ENCODE peak calls at places on chromosomes 7 and 10, in four cellular contexts. A is stomach, T is right atrium auricular region, V is thoracic aorta. S is an unnamed sample. For H3K9me3, the result is how much of the 10 kb centered on the place peaks cover.

GRCh38 chr10:11007661-11008060 is 10.0 kb upstream of the CELF2 start:
- DNase-seq in A (no peak), T (no peak), V (no peak), S (no peak)

GRCh38 chr10:104293021-104293420 is 24.0 kb downstream of the GSTO2 start:
- DNase-seq in A (no peak), T (no peak), V (no peak), S (no peak)

GRCh38 chr7:117931314-117931713 is 58.1 kb upstream of the CTTNBP2 start:
- DNase-seq in A (no peak), T (no peak), V (no peak), S (no peak)

GRCh38 chr10:78424721-78425120 is 391.1 kb downstream of the RPS24 start:
- DNase-seq in A (no peak), T (no peak), V (no peak), S (no peak)

GRCh38 chr10:84269773-84270172 is 24.9 kb downstream of the RGR start:
- DNase-seq in A (no peak), T (no peak), V (no peak), S (no peak)

GRCh38 chr10:69631566-69631965 is 1.5 kb downstream of the FAM241B start:
- DNase-seq in A (peak), T (peak), V (no peak), S (no peak)

GRCh38 chr10:11895108-11895466 is 71.9 kb downstream of the PROSER2 start:
- DNase-seq in A (no peak), T (no peak), V (no peak), S (no peak)

GRCh38 chr7:122143376-122143750 is 686 bp downstream of the AASS start:
- DNase-seq in A (peak), T (peak), V (no peak), S (no peak)

GRCh38 chr10:42753126-42753506 is 29.5 kb upstream of the BMS1 start:
- DNase-seq in A (peak), T (peak), V (no peak), S (peak)

GRCh38 chr7:149261321-149261828 is 621 bp upstream of the ZNF783 start:
- DNase-seq in A (no peak), T (no peak), V (no peak), S (no peak)

GRCh38 chr10:110357252-110357780 is 52.6 kb upstream of the SMNDC1 start:
- DNase-seq in A (no peak), T (no peak), V (no peak), S (peak)

GRCh38 chr10:113854757-113855626 is 531 bp downstream of the NHLRC2 start:
- DNase-seq in A (peak), T (peak), V (no peak), S (peak)

GRCh38 chr7:65915921-65916657 is 43.2 kb downstream of the VKORC1L1 start:
- DNase-seq in A (no peak), T (no peak), V (no peak), S (no peak)

GRCh38 chr7:13879994-13880686 is 109.3 kb downstream of the ETV1 start:
- DNase-seq in A (no peak), T (no peak), V (no peak), S (no peak)

GRCh38 chr7:33425385-33425784 is 296.0 kb downstream of the BBS9 start:
- DNase-seq in A (no peak), T (no peak), V (no peak), S (no peak)

GRCh38 chr10:78312197-78313046 is 278.8 kb downstream of the RPS24 start:
- DNase-seq in A (no peak), T (peak), V (no peak), S (no peak)

GRCh38 chr7:12257582-12257981 is 46.5 kb downstream of the TMEM106B start:
- DNase-seq in A (no peak), T (no peak), V (no peak), S (no peak)

GRCh38 chr7:116843373-116843772 is 19.0 kb upstream of the CAPZA2 start:
- DNase-seq in A (no peak), T (no peak), V (no peak), S (no peak)

GRCh38 chr10:131638481-131639278 is 262.1 kb upstream of the PPP2R2D start:
- DNase-seq in A (no peak), T (no peak), V (no peak), S (no peak)

GRCh38 chr10:77139145-77139692 is 498.4 kb downstream of the KCNMA1 start:
- DNase-seq in A (no peak), T (no peak), V (no peak), S (no peak)

GRCh38 chr10:49194212-49194920 is 6.2 kb upstream of the TMEM273 start:
- DNase-seq in A (no peak), T (no peak), V (no peak), S (no peak)

GRCh38 chr7:22861576-22861975 is 38.9 kb upstream of the TOMM7 start:
- DNase-seq in A (no peak), T (no peak), V (no peak), S (no peak)

GRCh38 chr10:11177926-11178453 is 160.3 kb downstream of the CELF2 start:
- DNase-seq in A (no peak), T (no peak), V (no peak), S (no peak)

GRCh38 chr7:38232475-38233366 is 40.7 kb downstream of the TARP start:
- DNase-seq in A (peak), T (no peak), V (no peak), S (peak)

GRCh38 chr10:17430647-17431355 is 23.6 kb downstream of the ST8SIA6 start:
- DNase-seq in A (peak), T (peak), V (no peak), S (peak)

GRCh38 chr7:2621948-2622640 is 9.7 kb upstream of the TTYH3 start:
- DNase-seq in A (no peak), T (no peak), V (no peak), S (no peak)

GRCh38 chr7:150685219-150686029 is at the start of gene GIMAP2:
- DNase-seq in A (no peak), T (no peak), V (no peak), S (peak)

GRCh38 chr10:92846819-92847184 is 1.5 kb upstream of the EXOC6 start:
- DNase-seq in A (no peak), T (no peak), V (no peak), S (no peak)

DNA sequence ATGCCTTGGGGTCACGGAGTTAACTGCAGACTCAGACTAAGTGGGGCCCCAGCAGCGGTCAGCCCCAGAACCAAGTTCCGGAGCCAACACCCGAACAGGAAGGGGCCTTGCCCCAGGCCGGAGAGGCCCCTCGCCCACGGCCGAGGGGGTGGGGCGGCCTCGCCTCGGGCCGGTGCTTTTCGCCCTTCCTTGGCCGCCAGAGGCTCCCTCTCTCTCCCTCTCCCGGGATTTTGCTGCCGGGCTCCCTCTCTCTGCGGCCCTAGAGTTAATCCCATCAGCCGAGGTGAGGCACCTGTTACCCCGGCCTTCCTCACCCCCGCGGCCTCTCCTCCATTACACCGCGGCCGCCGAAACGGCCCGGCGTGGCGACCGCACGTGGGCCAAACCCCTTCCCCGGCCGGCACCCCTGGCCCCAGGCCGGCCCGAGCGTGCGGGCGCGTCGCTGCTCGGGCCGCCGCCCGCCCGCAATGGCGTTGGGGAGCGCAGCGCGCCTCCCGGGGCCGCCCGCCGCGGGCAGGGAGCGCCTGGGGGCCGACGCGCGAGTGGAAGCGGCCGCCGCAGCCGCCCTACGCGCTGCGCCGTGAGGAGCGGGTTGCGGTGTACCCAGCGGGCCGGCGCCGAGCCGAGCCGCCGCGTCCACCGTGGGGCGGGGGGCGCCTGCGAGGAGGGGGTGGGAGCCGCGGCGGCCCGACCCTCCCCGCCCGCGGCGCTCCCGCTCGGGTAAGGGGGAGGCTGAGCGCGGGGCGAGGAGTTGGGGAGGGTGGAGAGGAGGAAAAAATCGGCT is at the start of gene PPP1R9A:
- DNase-seq in A (peak), T (no peak), V (no peak), S (no peak)
- TF ChIP-seq CTCF in A (no peak), T (no peak), V (no peak), S (no peak)

GRCh38 chr7:57449904-57450303 is at the start of gene ZNF716:
- DNase-seq in A (no peak), T (no peak), V (no peak), S (no peak)
- H3K9me3 ChIP-seq in A (half or more), T (under half), V (under half), S (under half)

GRCh38 chr10:96719850-96720421 is 378 bp downstream of the PIK3AP1 start:
- DNase-seq in A (peak), T (no peak), V (no peak), S (peak)
- TF ChIP-seq CTCF in A (no peak), T (no peak), V (no peak), S (peak)

GRCh38 chr7:157767466-157767865 is 430.7 kb downstream of the DNAJB6 start:
- DNase-seq in A (no peak), T (no peak), V (no peak), S (no peak)
- H3K9me3 ChIP-seq in A (under half), T (under half), V (under half), S (under half)

GRCh38 chr7:142030294-142030693 is 34.6 kb downstream of the MGAM start:
- DNase-seq in A (no peak), T (no peak), V (no peak), S (no peak)
- TF ChIP-seq CTCF in A (no peak), T (no peak), V (no peak), S (no peak)

GRCh38 chr7:125924037-125924436 is 994.4 kb upstream of the POT1 start:
- DNase-seq in A (no peak), T (no peak), V (no peak), S (no peak)

GRCh38 chr7:125930848-125931247 is 1001.2 kb upstream of the POT1 start:
- DNase-seq in A (no peak), T (no peak), V (no peak), S (no peak)

GRCh38 chr7:125926621-125927020 is 997.0 kb upstream of the POT1 start:
- DNase-seq in A (no peak), T (no peak), V (no peak), S (no peak)

GRCh38 chr7:125927556-125927955 is 997.9 kb upstream of the POT1 start:
- DNase-seq in A (no peak), T (no peak), V (no peak), S (no peak)
- H3K9me3 ChIP-seq in A (under half), T (under half), V (under half), S (under half)

GRCh38 chr7:54680377-54681005 is 78.5 kb downstream of the SEC61G start:
- DNase-seq in A (no peak), T (no peak), V (no peak), S (no peak)

GRCh38 chr7:54679414-54679813 is 79.6 kb downstream of the SEC61G start:
- DNase-seq in A (no peak), T (no peak), V (no peak), S (no peak)

GRCh38 chr7:54674891-54675290 is 84.1 kb downstream of the SEC61G start:
- DNase-seq in A (no peak), T (no peak), V (no peak), S (no peak)

GRCh38 chr7:54678763-54679396 is 80.1 kb downstream of the SEC61G start:
- DNase-seq in A (no peak), T (no peak), V (no peak), S (no peak)
- TF ChIP-seq CTCF in A (no peak), T (no peak), V (no peak), S (no peak)

GRCh38 chr10:38103754-38104153 is 9.6 kb downstream of the ZNF37A start:
- DNase-seq in A (no peak), T (no peak), V (no peak), S (no peak)

GRCh38 chr10:38102889-38103288 is 8.8 kb downstream of the ZNF37A start:
- DNase-seq in A (no peak), T (no peak), V (no peak), S (no peak)
- H3K9me3 ChIP-seq in A (half or more), T (under half), V (half or more), S (under half)